ENCODE peak calls at places on chromosomes 5 and 9, in seven cellular contexts. X is amygdala; C is iris pigment epithelial cell; A is CD8-positive, alpha-beta T cell; T is naive B cell; R is fibroblast of mammary gland; O is PC-9. L is an unnamed sample.

GRCh38 chr5:10567181-10567591 is 3.3 kb downstream of the ANKRD33B start:
- DNase-seq in C (no peak), X (no peak), T (no peak), A (no peak), O (no peak), R (no peak), L (no peak)

GRCh38 chr5:173888473-173889135 is 455 bp downstream of the CPEB4 start:
- DNase-seq in O (no peak), C (no peak), A (no peak), R (peak), X (no peak), T (peak), L (peak)

GRCh38 chr5:28523416-28523815 is 1485.0 kb upstream of the CDH9 start:
- DNase-seq in A (no peak), O (no peak), C (no peak), T (no peak), R (no peak), X (no peak), L (no peak)

GRCh38 chr9:70902705-70903131 is 218.7 kb downstream of the TRPM3 start:
- DNase-seq in O (peak), X (no peak), T (no peak), R (peak), C (peak), A (no peak), L (no peak)

GRCh38 chr5:8053270-8053669 is 184.3 kb downstream of the MTRR start:
- DNase-seq in A (no peak), X (no peak), C (no peak), O (no peak), R (no peak), T (no peak), L (no peak)

GRCh38 chr9:109192732-109193361 is 25.8 kb upstream of the FRRS1L start:
- DNase-seq in T (no peak), R (no peak), O (no peak), X (no peak), A (no peak), C (peak), L (no peak)

GRCh38 chr9:121498150-121498486 is 1.5 kb downstream of the GGTA1 start:
- DNase-seq in T (peak), X (peak), O (peak), C (peak), A (no peak), R (peak), L (peak)

GRCh38 chr5:78050888-78051287 is 243.6 kb downstream of the AP3B1 start:
- DNase-seq in A (no peak), C (peak), T (no peak), R (no peak), X (no peak), O (no peak), L (no peak)

GRCh38 chr9:91001146-91001611 is 199.6 kb downstream of the SYK start:
- DNase-seq in T (no peak), C (peak), R (peak), X (no peak), O (peak), A (no peak), L (no peak)

GRCh38 chr9:128887914-128888350 is 6.0 kb downstream of the LRRC8A start:
- DNase-seq in O (no peak), C (peak), T (no peak), R (no peak), X (no peak), A (no peak), L (no peak)

GRCh38 chr9:123997665-123998277 is 13.8 kb upstream of the LHX2 start:
- DNase-seq in T (no peak), O (no peak), C (peak), A (no peak), X (no peak), R (peak), L (peak)

GRCh38 chr5:96344678-96345612 is 88.1 kb downstream of the PCSK1 start:
- DNase-seq in O (peak), A (no peak), X (no peak), C (peak), R (peak), T (no peak), L (no peak)

GRCh38 chr9:89171693-89172092 is 6.9 kb downstream of the SHC3 start:
- DNase-seq in R (no peak), X (no peak), O (no peak), T (no peak), A (no peak), C (no peak), L (no peak)

GRCh38 chr9:89345476-89345875 is 27.2 kb downstream of the SECISBP2 start:
- DNase-seq in R (no peak), O (no peak), A (no peak), X (no peak), T (no peak), C (no peak), L (no peak)

GRCh38 chr5:55983986-55984385 is 10.8 kb downstream of the IL6ST start:
- DNase-seq in O (no peak), X (no peak), C (no peak), A (no peak), R (no peak), T (no peak), L (no peak)

GRCh38 chr9:124786881-124787573 is 10.1 kb downstream of the OLFML2A start:
- DNase-seq in A (no peak), O (no peak), X (no peak), T (no peak), R (no peak), C (no peak), L (no peak)

GRCh38 chr9:112097712-112098688 is 77.1 kb downstream of the SUSD1 start:
- DNase-seq in T (peak), O (peak), A (peak), X (no peak), C (peak), R (peak), L (no peak)

GRCh38 chr5:87541033-87541432 is 128.3 kb upstream of the CCNH start:
- DNase-seq in X (peak), R (peak), T (no peak), A (no peak), C (peak), O (no peak), L (no peak)

GRCh38 chr5:78677777-78678668 is 29.5 kb upstream of the LHFPL2 start:
- DNase-seq in X (no peak), T (no peak), R (peak), O (peak), A (no peak), C (peak), L (peak)

GRCh38 chr9:136242908-136243525 is 2.6 kb downstream of the QSOX2 start:
- DNase-seq in T (no peak), X (no peak), R (no peak), A (no peak), O (no peak), C (peak), L (no peak)

GRCh38 chr9:126335837-126336236 is 9.2 kb downstream of the MVB12B start:
- DNase-seq in O (no peak), X (no peak), T (no peak), C (no peak), A (no peak), R (no peak), L (no peak)

GRCh38 chr9:78234810-78235209 is 1.1 kb upstream of the CEP78 start:
- DNase-seq in X (no peak), T (no peak), R (peak), C (peak), A (no peak), O (no peak), L (no peak)

GRCh38 chr5:136036991-136037705 is 8.4 kb downstream of the TGFBI start:
- DNase-seq in X (no peak), O (peak), T (no peak), C (peak), A (no peak), R (no peak), L (peak)

GRCh38 chr9:20835364-20836286 is 151.6 kb downstream of the FOCAD start:
- DNase-seq in R (peak), X (no peak), T (no peak), A (no peak), O (peak), C (peak), L (no peak)

GRCh38 chr9:130522233-130522808 is 57.1 kb upstream of the FUBP3 start:
- DNase-seq in X (no peak), R (peak), T (no peak), O (no peak), C (no peak), A (no peak), L (no peak)

GRCh38 chr9:114123031-114123977 is 24.2 kb upstream of the KIF12 start:
- DNase-seq in A (no peak), O (no peak), R (no peak), C (no peak), X (no peak), T (no peak), L (no peak)

GRCh38 chr9:108130896-108131295 is 641.3 kb upstream of the KLF4 start:
- DNase-seq in T (no peak), O (peak), X (no peak), A (no peak), R (no peak), C (no peak), L (no peak)

GRCh38 chr5:116736671-116737070 is 162.0 kb upstream of the SEMA6A start:
- DNase-seq in A (no peak), T (no peak), R (no peak), X (no peak), O (no peak), C (no peak), L (no peak)

GRCh38 chr5:61253547-61253946 is 78.5 kb upstream of the ZSWIM6 start:
- DNase-seq in A (no peak), O (no peak), T (no peak), C (no peak), X (no peak), R (no peak), L (no peak)

GRCh38 chr9:136051568-136052432 is 43.3 kb downstream of the NACC2 start:
- DNase-seq in T (no peak), R (peak), A (no peak), X (peak), C (peak), O (peak), L (no peak)

GRCh38 chr9:37503736-37504135 is 18.0 kb downstream of the POLR1E start:
- DNase-seq in A (peak), R (peak), C (peak), O (no peak), X (no peak), T (no peak), L (no peak)

GRCh38 chr5:58666598-58667595 is 84.0 kb downstream of the RAB3C start:
- DNase-seq in A (no peak), C (no peak), R (peak), T (no peak), X (no peak), O (no peak), L (no peak)

GRCh38 chr5:19314840-19315239 is 673.2 kb downstream of the CDH18 start:
- DNase-seq in X (no peak), O (peak), R (no peak), A (no peak), C (peak), T (no peak), L (no peak)

GRCh38 chr5:65506961-65507360 is 25.2 kb upstream of the ADAMTS6 start:
- DNase-seq in X (no peak), T (no peak), C (peak), O (no peak), A (no peak), R (peak), L (no peak)

L was measured in GM06990.